ENCODE peak calls at places on chromosomes 2 and 18, in nine cellular contexts. I is fibroblast of mammary gland, L is Peyer's patch, O is endothelial cell of umbilical vein, S is colonic mucosa, C is suprapubic skin, H is heart left ventricle, X is OCI-LY7, N is NB4. T is an unnamed sample.

GRCh38 chr2:160210599-160211138 is 10.6 kb upstream of the ITGB6 start:
- DNase-seq in I (peak; percentile 49), L (peak; percentile 66), O (peak; percentile 92), S (peak; percentile 89), C (no peak), H (peak; percentile 53), X (peak; percentile 71), N (peak; percentile 78), T (peak; percentile 56)

GRCh38 chr2:190876641-190877040 is 4.0 kb upstream of the GLS start:
- DNase-seq in I (no peak), L (no peak), O (peak; percentile 41), S (no peak), C (no peak), H (no peak), X (no peak), N (no peak), T (no peak)

GRCh38 chr2:238240761-238241711 is 1.2 kb upstream of the HES6 start:
- DNase-seq in I (peak; percentile 12), L (no peak), O (peak; percentile 17), S (peak; percentile 77), C (no peak), H (peak; percentile 88), X (peak; percentile 29), N (peak; percentile 76), T (peak; percentile 44)

GRCh38 chr2:28628987-28629386 is 122.6 kb upstream of the PPP1CB start:
- DNase-seq in I (no peak), L (no peak), O (no peak), S (no peak), C (no peak), H (peak; percentile 74), X (no peak), N (no peak), T (no peak)

GRCh38 chr2:229118336-229118735 is 152.8 kb downstream of the PID1 start:
- DNase-seq in I (no peak), L (no peak), O (no peak), S (no peak), C (no peak), H (no peak), X (no peak), N (no peak), T (peak; percentile 10)

GRCh38 chr2:143123911-143124310 is 5.3 kb upstream of the ARHGAP15 start:
- DNase-seq in I (no peak), L (no peak), O (no peak), S (no peak), C (no peak), H (no peak), X (no peak), N (no peak), T (no peak)

GRCh38 chr2:119311371-119311770 is 55.3 kb downstream of the C2orf76 start:
- DNase-seq in I (no peak), L (no peak), O (no peak), S (no peak), C (no peak), H (no peak), X (peak; percentile 76), N (peak; percentile 24), T (no peak)

GRCh38 chr2:3478846-3479385 is 40.4 kb downstream of the ADI1 start:
- DNase-seq in I (no peak), L (no peak), O (no peak), S (no peak), C (no peak), H (no peak), X (no peak), N (no peak), T (no peak)

GRCh38 chr2:147456729-147457128 is 388.1 kb upstream of the ACVR2A start:
- DNase-seq in I (peak; percentile 38), L (no peak), O (no peak), S (no peak), C (no peak), H (no peak), X (no peak), N (no peak), T (no peak)

GRCh38 chr2:113977660-113978523 is 88.0 kb downstream of the ACTR3 start:
- DNase-seq in I (peak; percentile 58), L (no peak), O (peak; percentile 82), S (peak; percentile 44), C (no peak), H (no peak), X (no peak), N (peak; percentile 70), T (peak; percentile 63)

GRCh38 chr2:128314026-128314347 is 4.7 kb downstream of the HS6ST1 start:
- DNase-seq in I (no peak), L (peak; percentile 10), O (no peak), S (peak; percentile 12), C (no peak), H (no peak), X (no peak), N (no peak), T (no peak)

GRCh38 chr2:144183744-144184143 is 336.2 kb downstream of the ZEB2 start:
- DNase-seq in I (peak; percentile 95), L (peak; percentile 76), O (no peak), S (no peak), C (no peak), H (no peak), X (peak; percentile 55), N (peak; percentile 6), T (no peak)

GRCh38 chr2:158047156-158047611 is 54.5 kb upstream of the UPP2 start:
- DNase-seq in I (no peak), L (no peak), O (peak; percentile 44), S (no peak), C (no peak), H (no peak), X (no peak), N (no peak), T (peak; percentile 24)

GRCh38 chr18:3321133-3321812 is 59.3 kb downstream of the MYL12B start:
- DNase-seq in I (peak; percentile 98), L (no peak), O (peak; percentile 94), S (no peak), C (no peak), H (no peak), X (peak; percentile 48), N (no peak), T (peak; percentile 89)

GRCh38 chr2:56182420-56182819 is 1.4 kb upstream of the CCDC85A start:
- DNase-seq in I (no peak), L (no peak), O (no peak), S (no peak), C (no peak), H (no peak), X (no peak), N (no peak), T (no peak)
- H3K4me3 ChIP-seq in I (no peak overlapping the region), L (no peak overlapping the region), O (no peak overlapping the region), S (no peak overlapping the region), C (no peak overlapping the region), H (no peak overlapping the region), X (no peak overlapping the region), N (no peak overlapping the region), T (no peak overlapping the region)

GRCh38 chr2:175965773-175966172 is 36.3 kb downstream of the LNPK start:
- DNase-seq in I (no peak), L (no peak), O (no peak), S (no peak), C (no peak), H (no peak), X (no peak), N (no peak), T (no peak)

GRCh38 chr2:175966839-175967238 is 35.2 kb downstream of the LNPK start:
- DNase-seq in I (no peak), L (no peak), O (no peak), S (no peak), C (no peak), H (no peak), X (no peak), N (no peak), T (no peak)

GRCh38 chr2:175964195-175964594 is 37.9 kb downstream of the LNPK start:
- DNase-seq in I (no peak), L (no peak), O (no peak), S (no peak), C (no peak), H (no peak), X (peak; percentile 4), N (peak; percentile 9), T (no peak)
- TF ChIP-seq CTCF in I (no peak), L (no peak), O (no peak), S (no peak), C (peak; percentile 6), H (no peak), X (peak; percentile 71), N (peak; percentile 2), T (peak; percentile 8)

GRCh38 chr2:166360426-166360825 is 15.3 kb downstream of the SCN9A start:
- DNase-seq in I (no peak), L (no peak), O (no peak), S (no peak), C (no peak), H (no peak), X (no peak), N (no peak), T (no peak)

GRCh38 chr2:166364476-166365161 is 11.1 kb downstream of the SCN9A start:
- DNase-seq in I (no peak), L (no peak), O (no peak), S (no peak), C (no peak), H (no peak), X (no peak), N (no peak), T (no peak)

GRCh38 chr2:166360906-166361305 is 14.8 kb downstream of the SCN9A start:
- DNase-seq in I (no peak), L (no peak), O (no peak), S (no peak), C (no peak), H (no peak), X (no peak), N (no peak), T (no peak)

GRCh38 chr2:166365239-166365638 is 10.5 kb downstream of the SCN9A start:
- DNase-seq in I (no peak), L (no peak), O (no peak), S (no peak), C (no peak), H (no peak), X (no peak), N (no peak), T (no peak)

GRCh38 chr2:166361351-166362153 is 14.2 kb downstream of the SCN9A start:
- DNase-seq in I (peak; percentile 66), L (no peak), O (peak; percentile 69), S (no peak), C (no peak), H (no peak), X (peak; percentile 28), N (peak; percentile 29), T (peak; percentile 64)
- H3K4me3 ChIP-seq in I (no peak overlapping the region), L (no peak overlapping the region), O (no peak overlapping the region), S (no peak overlapping the region), C (no peak overlapping the region), H (no peak overlapping the region), X (no peak overlapping the region), N (no peak overlapping the region), T (no peak overlapping the region)

GRCh38 chr2:105519516-105519915 is 120.7 kb upstream of the FHL2 start:
- DNase-seq in I (no peak), L (no peak), O (no peak), S (no peak), C (no peak), H (no peak), X (no peak), N (no peak), T (peak; percentile 42)
- TF ChIP-seq CTCF in I (no peak), L (no peak), O (no peak), S (no peak), C (no peak), H (no peak), X (no peak), N (no peak), T (peak; percentile 27)

GRCh38 chr2:75041226-75041625 is 82.8 kb downstream of the POLE4 start:
- DNase-seq in I (no peak), L (no peak), O (no peak), S (no peak), C (no peak), H (no peak), X (no peak), N (no peak), T (no peak)
- H3K4me3 ChIP-seq in I (no peak overlapping the region), L (no peak overlapping the region), O (no peak overlapping the region), S (no peak overlapping the region), C (no peak overlapping the region), H (no peak overlapping the region), X (no peak overlapping the region), N (no peak overlapping the region), T (no peak overlapping the region)

GRCh38 chr2:8285081-8285480 is 396.8 kb upstream of the ID2 start:
- DNase-seq in I (peak; percentile 45), L (no peak), O (no peak), S (no peak), C (no peak), H (no peak), X (peak; percentile 24), N (peak; percentile 59), T (no peak)
- TF ChIP-seq CTCF in I (peak; percentile 50), L (no peak), O (no peak), S (no peak), C (no peak), H (peak; percentile 16), X (peak; percentile 63), N (peak; percentile 37), T (peak; percentile 26)

T was measured in astrocyte of the spinal cord.